ENCODE peak calls at places on chromosomes 6 and 20, in five cellular contexts. B is BJ, E is breast epithelium, A is OCI-LY7, T is left lung. P is an unnamed sample.

GRCh38 chr6:80638222-80639055 is 532.0 kb downstream of the BCKDHB start:
- DNase-seq in B (peak), E (peak), A (no peak), T (peak), P (peak)

GRCh38 chr6:9197726-9198125 is 762.4 kb upstream of the SLC35B3 start:
- DNase-seq in B (no peak), E (no peak), A (no peak), T (no peak), P (no peak)

GRCh38 chr6:31578461-31579118 is 3.2 kb downstream of the TNF start:
- DNase-seq in B (no peak), E (no peak), A (no peak), T (no peak), P (no peak)

GRCh38 chr20:36820073-36820472 is 46.5 kb upstream of the DSN1 start:
- DNase-seq in B (no peak), E (no peak), A (no peak), T (no peak), P (no peak)

GRCh38 chr6:165729307-165729936 is 66.4 kb upstream of the PDE10A start:
- DNase-seq in B (no peak), E (no peak), A (peak), T (no peak), P (no peak)

GRCh38 chr6:160999508-160999907 is 7.9 kb downstream of the MAP3K4 start:
- DNase-seq in B (no peak), E (no peak), A (no peak), T (no peak), P (no peak)

GRCh38 chr20:10047427-10047826 is 12.6 kb downstream of the ANKEF1 start:
- DNase-seq in B (no peak), E (no peak), A (no peak), T (no peak), P (no peak)

GRCh38 chr6:36125575-36125974 is 4.7 kb upstream of the MAPK13 start:
- DNase-seq in B (no peak), E (no peak), A (no peak), T (no peak), P (no peak)

GRCh38 chr6:293185-294174 is 1.2 kb downstream of the DUSP22 start:
- DNase-seq in B (no peak), E (no peak), A (peak), T (no peak), P (no peak)

GRCh38 chr6:166097914-166098522 is 69.6 kb downstream of the TBXT start:
- DNase-seq in B (no peak), E (no peak), A (no peak), T (peak), P (no peak)

GRCh38 chr6:152983637-152984386 is 971 bp upstream of the FBXO5 start:
- DNase-seq in B (peak), E (peak), A (peak), T (peak), P (peak)

GRCh38 chr20:3330046-3330741 is 77.3 kb downstream of the DNAAF9 start:
- DNase-seq in B (peak), E (no peak), A (no peak), T (no peak), P (peak)

DNA sequence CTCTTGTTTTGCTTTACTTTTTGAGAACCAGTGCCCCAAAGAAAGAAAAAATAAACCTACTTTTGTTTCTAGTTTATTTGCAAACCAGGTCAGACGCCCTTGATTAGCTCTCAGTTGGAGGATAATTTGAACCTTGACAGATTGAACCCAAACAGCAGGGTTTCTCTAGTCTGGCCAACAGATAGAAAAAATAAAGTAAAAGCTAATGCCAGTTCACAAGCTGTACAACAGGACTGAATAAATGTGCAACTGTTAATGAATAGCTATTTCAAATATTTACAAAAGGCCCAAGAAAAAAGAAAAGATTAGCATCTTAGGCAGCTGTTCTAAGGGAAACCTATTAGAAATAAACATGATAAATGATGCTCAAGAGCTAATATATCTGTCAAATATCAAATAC is 331.8 kb downstream of the CDKAL1 start:
- DNase-seq in B (no peak), E (no peak), A (no peak), T (no peak), P (no peak)
- TF ChIP-seq CTCF in B (no peak), E (no peak), A (no peak), T (no peak), P (no peak)

GRCh38 chr6:10808376-10808775 is 30.0 kb downstream of the MAK start:
- DNase-seq in B (no peak), E (no peak), A (no peak), T (no peak), P (no peak)
- TF ChIP-seq CTCF in B (no peak), E (no peak), A (no peak), T (no peak), P (no peak)

GRCh38 chr6:157323924-157324276 is 581 bp upstream of the TMEM242 start:
- DNase-seq in B (no peak), E (peak), A (peak), T (peak), P (peak)
- TF ChIP-seq CTCF in B (peak), E (no peak), A (peak), T (no peak), P (peak)

GRCh38 chr20:5822569-5822968 is 72.4 kb downstream of the SHLD1 start:
- DNase-seq in B (no peak), E (no peak), A (peak), T (no peak), P (no peak)

GRCh38 chr20:5821627-5822215 is 71.5 kb downstream of the SHLD1 start:
- DNase-seq in B (no peak), E (no peak), A (no peak), T (no peak), P (no peak)

GRCh38 chr20:5827861-5828260 is 77.7 kb downstream of the SHLD1 start:
- DNase-seq in B (no peak), E (no peak), A (no peak), T (no peak), P (no peak)

GRCh38 chr20:5827098-5827853 is 77.1 kb downstream of the SHLD1 start:
- DNase-seq in B (no peak), E (no peak), A (no peak), T (no peak), P (no peak)

GRCh38 chr20:5825136-5825719 is 75.0 kb downstream of the SHLD1 start:
- DNase-seq in B (no peak), E (no peak), A (no peak), T (no peak), P (no peak)
- TF ChIP-seq CTCF in B (no peak), E (no peak), A (no peak), T (no peak), P (peak)

DNA sequence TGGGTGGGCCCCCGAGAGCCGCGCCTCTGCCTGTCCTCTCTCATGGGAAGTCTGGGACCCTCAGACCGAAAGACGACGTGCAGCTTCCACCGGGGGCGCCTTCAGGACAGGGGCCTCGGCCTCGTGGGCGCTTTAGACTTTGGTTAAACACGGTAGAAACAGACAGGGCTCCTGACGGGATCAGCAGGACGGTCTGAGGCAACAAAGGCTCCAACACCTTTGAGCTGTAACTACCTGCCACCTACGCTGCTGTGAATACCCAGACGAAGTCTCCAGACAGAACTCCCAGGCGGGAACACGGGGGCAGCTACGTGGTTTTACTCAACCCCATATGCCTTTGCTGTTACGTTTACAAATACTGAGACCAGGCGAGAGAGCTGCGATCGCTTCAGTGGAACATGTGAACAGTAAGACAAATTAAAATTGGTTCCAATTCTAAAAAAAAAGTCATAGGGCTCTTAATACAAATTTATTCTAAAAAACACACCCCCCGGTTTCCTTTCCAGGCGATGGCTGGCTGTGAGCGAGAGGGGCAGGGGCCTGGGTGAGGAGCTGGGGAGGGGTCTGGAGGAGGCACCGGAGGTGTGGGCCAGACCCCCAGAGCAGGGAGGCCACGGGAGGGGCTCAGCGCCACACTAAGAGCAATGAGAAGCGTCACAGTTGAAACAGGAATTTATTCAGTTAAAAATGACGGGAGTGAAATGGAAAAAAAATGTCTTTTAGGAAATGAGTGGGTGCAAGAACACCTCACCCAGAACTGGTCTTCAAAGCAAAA is 453.2 kb downstream of the QKI start:
- DNase-seq in B (no peak), E (no peak), A (no peak), T (no peak), P (no peak)
- TF ChIP-seq CTCF in B (no peak), E (no peak), A (no peak), T (no peak), P (no peak)

DNA sequence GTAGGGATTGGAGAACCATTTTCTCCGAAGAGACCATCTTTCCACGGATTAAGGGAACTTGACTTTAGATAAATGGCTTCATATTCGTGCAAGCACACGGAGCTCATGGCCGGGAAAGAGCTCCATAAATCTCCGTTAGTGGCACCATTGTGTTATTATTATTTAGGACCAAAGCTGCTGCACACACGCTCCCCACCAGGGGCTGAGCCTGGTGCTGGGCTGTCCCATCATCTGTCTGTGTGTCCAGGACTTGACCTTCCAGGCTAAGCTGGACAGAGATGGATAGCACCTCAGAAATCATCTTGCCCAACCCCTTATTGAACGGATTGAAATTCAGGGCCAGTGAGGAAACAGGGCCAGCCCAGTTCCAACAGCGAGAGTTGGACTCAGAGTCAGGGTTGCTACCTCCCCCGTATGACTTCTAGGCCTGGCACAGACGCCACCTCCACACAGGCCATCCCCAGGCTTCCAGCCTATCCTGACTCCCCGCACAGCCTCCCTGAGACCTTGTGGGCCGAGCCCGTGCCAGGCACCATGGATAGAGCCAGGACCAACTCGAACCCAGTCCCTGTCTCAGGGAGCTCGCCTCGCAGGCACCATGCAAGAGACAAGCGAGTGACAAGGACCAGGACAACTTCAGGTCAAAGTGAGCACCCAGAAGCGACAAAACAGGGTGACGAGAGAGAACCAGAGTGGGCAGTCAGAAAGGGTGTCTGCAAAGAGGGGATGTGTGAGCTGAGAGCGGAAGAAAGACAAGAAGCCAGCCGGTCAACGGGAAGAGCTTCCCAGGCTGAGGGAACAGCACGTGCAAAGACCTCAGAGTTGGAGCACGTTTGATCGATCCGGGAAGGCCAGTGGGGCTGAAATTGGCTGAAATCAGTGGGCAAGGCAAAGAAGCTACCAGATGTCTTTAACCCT is 45.4 kb downstream of the KIAA1755 start:
- DNase-seq in B (no peak), E (no peak), A (no peak), T (peak), P (no peak)
- TF ChIP-seq CTCF in B (no peak), E (no peak), A (no peak), T (no peak), P (no peak)

P was measured in AG09309.